ENCODE peak calls at places on chromosomes 3 and 15, in four cellular contexts. R, D, U and Q are unnamed samples.

GRCh38 chr3:167241048-167241845 is 138.8 kb downstream of the ZBBX start:
- DNase-seq in R (no peak), D (no peak), U (no peak), Q (no peak)

GRCh38 chr3:108071394-108071793 is 19.4 kb downstream of the CD47 start:
- DNase-seq in R (no peak), D (no peak), U (no peak), Q (no peak)

GRCh38 chr15:101051291-101052030 is 132.3 kb downstream of the LRRK1 start:
- DNase-seq in R (no peak), D (no peak), U (no peak), Q (no peak)

GRCh38 chr3:102235679-102236078 is 199.1 kb upstream of the ZPLD1 start:
- DNase-seq in R (no peak), D (no peak), U (no peak), Q (no peak)

GRCh38 chr3:53254810-53255359 is 937 bp downstream of the TKT start:
- DNase-seq in R (no peak), D (peak; percentile 68), U (peak; percentile 70), Q (no peak)

GRCh38 chr3:71301001-71301400 is 282.5 kb downstream of the FOXP1 start:
- DNase-seq in R (no peak), D (no peak), U (no peak), Q (no peak)

GRCh38 chr15:101307048-101307896 is 12.2 kb upstream of the SNRPA1 start:
- DNase-seq in R (no peak), D (no peak), U (no peak), Q (no peak)

GRCh38 chr3:53226142-53226840 is 29.5 kb downstream of the TKT start:
- DNase-seq in R (no peak), D (no peak), U (no peak), Q (no peak)

GRCh38 chr3:124250053-124250452 is 258.1 kb upstream of the ROPN1 start:
- DNase-seq in R (no peak), D (peak; percentile 52), U (no peak), Q (no peak)

GRCh38 chr3:126530171-126531050 is 6.5 kb downstream of the CHST13 start:
- DNase-seq in R (no peak), D (no peak), U (no peak), Q (no peak)

GRCh38 chr3:133942761-133943535 is 47.3 kb upstream of the RAB6B start:
- DNase-seq in R (no peak), D (no peak), U (no peak), Q (no peak)

GRCh38 chr3:133944181-133944580 is 48.5 kb upstream of the RAB6B start:
- DNase-seq in R (no peak), D (no peak), U (no peak), Q (peak; percentile 14)

GRCh38 chr3:133944641-133945441 is 49.2 kb upstream of the RAB6B start:
- DNase-seq in R (no peak), D (peak; percentile 91), U (no peak), Q (no peak)

GRCh38 chr3:133945696-133946095 is 50.0 kb upstream of the RAB6B start:
- DNase-seq in R (no peak), D (no peak), U (no peak), Q (no peak)

DNA sequence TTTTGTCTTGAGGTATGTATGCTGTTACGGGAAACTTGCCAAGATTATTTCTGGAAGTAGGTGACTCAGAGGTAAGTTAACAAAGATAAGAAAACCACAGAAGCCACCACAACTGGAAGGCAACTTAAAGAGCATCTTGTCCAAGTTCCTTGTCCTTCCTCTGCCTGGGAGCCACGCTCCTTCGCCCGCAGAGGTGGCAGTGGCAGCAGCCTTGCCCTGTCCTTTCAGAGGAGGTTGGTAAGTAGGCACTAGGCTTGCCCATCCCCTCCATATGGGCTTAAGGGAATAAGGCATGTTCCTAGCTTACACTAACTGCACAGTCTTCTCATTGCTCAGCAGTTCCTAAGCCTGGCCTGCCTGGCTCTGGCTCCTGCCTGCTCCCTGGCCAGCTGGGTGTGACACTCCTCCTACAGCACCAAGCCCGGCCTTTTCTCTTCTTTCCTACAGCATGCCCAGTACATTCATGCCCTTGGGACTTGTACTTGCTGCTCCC is 48.0 kb upstream of the RAB6B start:
- DNase-seq in R (no peak), D (peak; percentile 90), U (peak; percentile 74), Q (peak; percentile 86)
- H3K27ac ChIP-seq in R (no peak overlapping the region), D (no peak overlapping the region), U (no peak overlapping the region), Q (no peak overlapping the region)

GRCh38 chr3:177676947-177677587 is 479.8 kb upstream of the TBL1XR1 start:
- DNase-seq in R (no peak), D (no peak), U (no peak), Q (no peak)
- H3K27ac ChIP-seq in R (no peak overlapping the region), D (no peak overlapping the region), U (no peak overlapping the region), Q (no peak overlapping the region)

GRCh38 chr3:62318365-62318751 is 55.0 kb downstream of the FEZF2 start:
- DNase-seq in R (no peak), D (no peak), U (no peak), Q (no peak)

GRCh38 chr3:62325896-62326295 is 47.5 kb downstream of the FEZF2 start:
- DNase-seq in R (no peak), D (no peak), U (no peak), Q (no peak)

GRCh38 chr3:62318752-62319569 is 54.4 kb downstream of the FEZF2 start:
- DNase-seq in R (peak; percentile 55), D (peak; percentile 87), U (no peak), Q (peak; percentile 33)

GRCh38 chr3:62319570-62320243 is 53.6 kb downstream of the FEZF2 start:
- DNase-seq in R (no peak), D (no peak), U (no peak), Q (peak; percentile 29)

GRCh38 chr3:62323241-62323640 is 50.1 kb downstream of the FEZF2 start:
- DNase-seq in R (no peak), D (no peak), U (no peak), Q (no peak)
- H3K27ac ChIP-seq in R (no peak overlapping the region), D (no peak overlapping the region), U (no peak overlapping the region), Q (no peak overlapping the region)

GRCh38 chr15:31323627-31324026 is 3.0 kb upstream of the KLF13 start:
- DNase-seq in R (no peak), D (no peak), U (no peak), Q (no peak)
- H3K27ac ChIP-seq in R (no peak overlapping the region), D (no peak overlapping the region), U (no peak overlapping the region), Q (no peak overlapping the region)

DNA sequence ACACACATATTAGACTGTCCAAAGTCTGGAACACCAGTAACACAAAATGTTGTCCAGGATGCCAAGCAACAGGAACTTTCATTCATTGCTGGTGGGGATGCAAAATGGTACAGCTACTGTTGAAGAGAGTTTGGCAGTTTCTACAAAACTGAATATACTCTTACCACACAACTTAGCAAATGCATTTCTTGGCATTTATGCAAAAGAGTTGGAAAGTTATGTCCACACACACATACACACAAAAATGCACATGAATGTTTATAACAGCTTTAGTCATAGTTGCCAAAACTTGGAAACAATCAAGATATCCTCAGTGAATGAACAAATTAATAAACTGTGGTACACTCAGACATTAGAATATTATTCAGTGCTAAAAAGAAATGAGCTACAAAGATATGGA is 195.1 kb upstream of the MME start:
- DNase-seq in R (no peak), D (no peak), U (no peak), Q (no peak)
- H3K27ac ChIP-seq in R (no peak overlapping the region), D (no peak overlapping the region), U (no peak overlapping the region), Q (no peak overlapping the region)